ENCODE peak calls at places on chromosome 14, in eight cellular contexts. Q, U, X, H, G, N, R and V are unnamed samples.

GRCh38 chr14:54564071-54564798 is 2.7 kb upstream of the SAMD4A start:
- DNase-seq in N (peak), X (no peak), Q (no peak), H (peak), R (peak), U (peak), G (no peak), V (no peak)

GRCh38 chr14:50560929-50561280 is 960 bp downstream of the ATL1 start:
- DNase-seq in G (peak), X (peak), H (no peak), N (peak), Q (peak), R (no peak), U (peak), V (peak)

GRCh38 chr14:71321556-71322315 is 414.5 kb downstream of the PCNX1 start:
- DNase-seq in U (peak), R (no peak), Q (peak), G (no peak), H (peak), X (no peak), N (peak), V (no peak)

GRCh38 chr14:30426463-30426862 is 132.5 kb upstream of the G2E3 start:
- DNase-seq in U (no peak), X (no peak), Q (no peak), G (no peak), N (no peak), H (no peak), R (no peak), V (no peak)

GRCh38 chr14:63542231-63542999 is 762 bp downstream of the PPP2R5E start:
- DNase-seq in Q (no peak), R (peak), G (peak), H (peak), X (no peak), N (no peak), U (peak), V (peak)

GRCh38 chr14:49959822-49960408 is 67.0 kb downstream of the ARF6 start:
- DNase-seq in U (no peak), N (no peak), X (no peak), G (no peak), H (peak), R (peak), Q (peak), V (no peak)

GRCh38 chr14:101074124-101075024 is 170.9 kb upstream of the RTL1 start:
- DNase-seq in Q (no peak), X (peak), U (no peak), H (no peak), R (no peak), N (no peak), G (no peak), V (no peak)

GRCh38 chr14:50766338-50766886 is 64.5 kb downstream of the NIN start:
- DNase-seq in U (peak), X (no peak), N (peak), H (no peak), G (no peak), Q (no peak), R (no peak), V (no peak)

GRCh38 chr14:99968931-99969330 is 96.3 kb upstream of the EVL start:
- DNase-seq in H (no peak), X (no peak), U (peak), R (no peak), G (no peak), Q (no peak), N (peak), V (no peak)

GRCh38 chr14:90614696-90615260 is 201.5 kb downstream of the TTC7B start:
- DNase-seq in Q (no peak), N (no peak), R (no peak), X (no peak), G (no peak), U (no peak), H (no peak), V (no peak)

GRCh38 chr14:31987691-31988090 is 89.4 kb upstream of the ARHGAP5 start:
- DNase-seq in H (no peak), Q (no peak), U (no peak), G (no peak), N (no peak), X (no peak), R (no peak), V (no peak)

GRCh38 chr14:52998376-52999010 is 47.6 kb upstream of the FERMT2 start:
- DNase-seq in H (no peak), U (peak), R (no peak), X (peak), Q (no peak), N (peak), G (no peak), V (no peak)

GRCh38 chr14:33509454-33509853 is 441.4 kb downstream of the EGLN3 start:
- DNase-seq in H (no peak), U (no peak), N (no peak), X (no peak), G (no peak), R (no peak), Q (peak), V (no peak)

GRCh38 chr14:63773504-63773903 is 45.6 kb upstream of the SGPP1 start:
- DNase-seq in N (no peak), G (no peak), H (no peak), Q (no peak), X (no peak), R (no peak), U (no peak), V (no peak)

GRCh38 chr14:100738704-100739131 is 12.0 kb downstream of the DLK1 start:
- DNase-seq in H (no peak), X (no peak), R (no peak), Q (no peak), G (no peak), N (no peak), U (no peak), V (no peak)

GRCh38 chr14:59086241-59086899 is 102.1 kb upstream of the DAAM1 start:
- DNase-seq in R (no peak), G (no peak), H (no peak), U (peak), N (peak), X (no peak), Q (no peak), V (no peak)

GRCh38 chr14:91363776-91364523 is 53.7 kb downstream of the CCDC88C start:
- DNase-seq in H (peak), U (no peak), N (no peak), Q (no peak), R (peak), G (no peak), X (no peak), V (no peak)

GRCh38 chr14:76227450-76228050 is 75.8 kb downstream of the GPATCH2L start:
- DNase-seq in U (peak), N (peak), R (no peak), G (no peak), X (no peak), H (no peak), Q (no peak), V (no peak)

GRCh38 chr14:56117765-56118610 is at the start of gene PELI2:
- DNase-seq in R (peak), G (peak), U (peak), X (peak), Q (peak), H (peak), N (peak), V (peak)
- TF ChIP-seq CTCF in R (no peak), G (peak), U (no peak), X (peak), Q (peak), H (no peak), N (no peak), V (no peak)

DNA sequence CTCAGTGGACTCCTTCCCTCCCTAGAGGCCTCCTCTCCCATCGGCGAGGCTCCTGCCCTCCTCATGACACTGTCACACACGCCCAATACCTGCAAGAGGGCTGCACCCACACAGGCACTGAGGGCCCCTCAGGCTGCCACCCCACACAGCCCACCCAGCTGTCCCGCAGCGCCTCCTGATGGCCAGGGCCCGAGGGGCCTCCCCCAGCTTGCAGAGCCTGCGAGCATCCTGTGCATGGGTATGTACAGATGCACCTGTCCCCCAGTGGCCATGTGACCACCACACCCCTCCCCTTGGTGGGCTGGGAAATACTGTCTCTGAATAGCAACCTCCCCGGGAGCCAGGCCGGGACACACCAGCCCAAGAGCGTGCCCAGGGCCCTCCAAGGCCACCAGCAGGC is 19.0 kb upstream of the NUDT14 start:
- DNase-seq in R (no peak), G (no peak), X (no peak), U (no peak), H (peak), N (no peak), Q (no peak), V (no peak)
- TF ChIP-seq CTCF in R (no peak), G (no peak), X (no peak), U (no peak), H (peak), N (no peak), Q (no peak), V (no peak)

DNA sequence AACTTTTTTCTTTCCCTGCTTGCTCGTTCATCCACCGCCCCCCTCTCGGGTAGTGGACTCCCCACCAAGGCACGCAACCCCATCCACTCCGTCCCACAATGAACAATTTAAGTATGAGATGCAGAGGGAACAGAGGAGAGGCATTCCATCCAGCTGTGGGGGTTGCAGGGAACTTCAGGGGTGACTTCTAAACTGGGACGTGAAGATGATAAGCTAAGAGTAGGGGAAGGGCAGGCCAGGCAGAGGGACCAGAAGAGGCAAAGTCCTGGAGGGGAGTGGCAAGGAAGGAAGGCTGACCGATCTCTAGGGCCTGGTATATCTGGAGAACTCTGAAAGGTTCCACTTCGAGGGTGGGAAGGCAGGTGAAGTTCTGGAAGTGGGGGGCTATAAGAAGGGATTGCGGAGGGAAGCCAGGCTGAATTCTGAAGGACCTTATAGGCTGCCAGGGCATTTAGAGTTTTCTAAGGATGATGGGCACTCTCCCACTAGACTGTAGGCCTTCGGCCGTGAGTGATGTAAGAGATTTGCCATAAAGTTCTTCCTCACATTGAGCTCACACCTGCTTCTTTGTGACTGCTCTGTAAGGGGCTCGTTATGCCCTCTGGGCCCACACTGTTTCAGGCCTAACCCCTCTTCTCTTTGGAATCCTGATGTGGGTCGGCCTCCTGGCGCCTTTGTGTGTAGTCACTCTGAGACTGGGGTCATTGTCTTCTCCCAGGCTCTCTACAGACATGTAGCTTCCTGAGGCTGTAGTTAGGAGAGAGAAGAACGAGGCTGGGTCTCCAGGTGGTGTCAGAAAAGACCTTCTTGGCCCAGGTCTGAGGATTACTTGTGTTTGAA is 12.1 kb downstream of the NFATC4 start:
- DNase-seq in Q (no peak), U (no peak), H (no peak), G (no peak), X (no peak), R (no peak), N (no peak), V (no peak)
- TF ChIP-seq CTCF in Q (no peak), U (no peak), H (no peak), G (no peak), X (no peak), R (no peak), N (no peak), V (no peak)

DNA sequence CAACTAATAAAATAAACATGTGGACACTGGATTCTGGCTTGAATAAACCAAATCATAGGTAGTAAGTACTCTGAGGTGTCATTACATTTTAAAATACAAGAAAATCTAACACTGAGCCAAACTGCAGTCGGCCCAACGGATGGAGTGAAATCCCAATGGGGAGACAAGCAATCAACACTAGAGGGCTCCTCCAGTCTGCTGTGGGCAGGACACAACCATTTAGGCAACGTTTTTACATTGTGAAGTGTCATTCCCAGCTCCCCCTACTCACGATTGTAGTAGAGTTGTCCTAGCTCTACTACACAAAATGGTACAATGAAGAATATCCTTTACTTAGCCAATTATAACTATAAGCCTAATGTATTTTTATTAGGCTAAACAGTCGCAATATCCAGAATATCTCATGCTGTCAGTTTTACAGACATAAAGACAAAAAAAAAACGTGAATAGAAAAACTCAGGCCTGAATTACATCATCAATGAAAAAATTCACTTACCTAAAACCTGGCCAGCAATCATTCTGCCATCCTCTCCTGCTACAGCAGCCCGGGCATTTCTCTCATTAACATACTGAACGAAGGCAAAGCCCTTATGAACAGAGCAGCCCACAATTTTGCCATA is 35.7 kb downstream of the HNRNPC start:
- DNase-seq in X (no peak), N (no peak), H (peak), G (no peak), R (no peak), Q (no peak), U (no peak), V (peak)
- TF ChIP-seq CTCF in X (no peak), N (peak), H (peak), G (peak), R (no peak), Q (no peak), U (peak), V (no peak)

GRCh38 chr14:22106700-22107697 is 433.4 kb upstream of the OR4E1 start:
- DNase-seq in H (no peak), U (no peak), R (no peak), X (no peak), G (no peak), N (no peak), Q (no peak), V (no peak)
- TF ChIP-seq CTCF in H (no peak), U (no peak), R (no peak), X (no peak), G (no peak), N (no peak), Q (no peak), V (peak)